ENCODE peak calls at places on chromosomes 1 and 21, in five cellular contexts. One of them, this sample, is unnamed. For H3K4me1, the result is how much of the 10 kb centered on the place peaks cover.

GRCh38 chr1:109901508-109902145 is 9.0 kb upstream of the CSF1 start:
- DNase-seq in psoas muscle: no peak
- DNase-seq in HCT116: no peak
- DNase-seq in Peyer's patch: no peak
- DNase-seq in foreskin keratinocyte: no peak
- DNase-seq in this sample: no peak

GRCh38 chr21:43467785-43468184 is 40.9 kb upstream of the SIK1 start:
- DNase-seq in psoas muscle: peak
- DNase-seq in HCT116: no peak
- DNase-seq in Peyer's patch: no peak
- DNase-seq in foreskin keratinocyte: no peak
- DNase-seq in this sample: peak

GRCh38 chr1:30604801-30605440 is 118.5 kb downstream of the MATN1 start:
- DNase-seq in psoas muscle: no peak
- DNase-seq in HCT116: no peak
- DNase-seq in Peyer's patch: no peak
- DNase-seq in foreskin keratinocyte: no peak
- DNase-seq in this sample: no peak

GRCh38 chr1:196400478-196401453 is 207.5 kb downstream of the KCNT2 start:
- DNase-seq in psoas muscle: peak
- DNase-seq in HCT116: no peak
- DNase-seq in Peyer's patch: no peak
- DNase-seq in foreskin keratinocyte: peak
- DNase-seq in this sample: no peak

GRCh38 chr1:101239095-101240040 is 2.5 kb downstream of the S1PR1 start:
- DNase-seq in psoas muscle: no peak
- DNase-seq in HCT116: no peak
- DNase-seq in Peyer's patch: peak
- DNase-seq in foreskin keratinocyte: no peak
- DNase-seq in this sample: peak

GRCh38 chr1:9613625-9614299 is 25.1 kb downstream of the TMEM201 start:
- DNase-seq in psoas muscle: no peak
- DNase-seq in HCT116: no peak
- DNase-seq in Peyer's patch: no peak
- DNase-seq in foreskin keratinocyte: no peak
- DNase-seq in this sample: no peak

GRCh38 chr21:25369524-25370300 is 237.6 kb downstream of the MRPL39 start:
- DNase-seq in psoas muscle: no peak
- DNase-seq in HCT116: no peak
- DNase-seq in Peyer's patch: no peak
- DNase-seq in foreskin keratinocyte: peak
- DNase-seq in this sample: no peak

GRCh38 chr1:222910699-222911098 is 95.9 kb downstream of the DISP1 start:
- DNase-seq in psoas muscle: no peak
- DNase-seq in HCT116: no peak
- DNase-seq in Peyer's patch: no peak
- DNase-seq in foreskin keratinocyte: no peak
- DNase-seq in this sample: no peak

GRCh38 chr1:209349372-209350324 is 233.9 kb upstream of the CAMK1G start:
- DNase-seq in psoas muscle: no peak
- DNase-seq in HCT116: no peak
- DNase-seq in Peyer's patch: no peak
- DNase-seq in foreskin keratinocyte: no peak
- DNase-seq in this sample: no peak

GRCh38 chr1:60757485-60757884 is 324.9 kb upstream of the NFIA start:
- DNase-seq in psoas muscle: no peak
- DNase-seq in HCT116: no peak
- DNase-seq in Peyer's patch: no peak
- DNase-seq in foreskin keratinocyte: no peak
- DNase-seq in this sample: no peak

GRCh38 chr1:212237651-212238050 is 47.6 kb upstream of the PPP2R5A start:
- DNase-seq in psoas muscle: no peak
- DNase-seq in HCT116: peak
- DNase-seq in Peyer's patch: no peak
- DNase-seq in foreskin keratinocyte: peak
- DNase-seq in this sample: no peak

GRCh38 chr1:15696956-15697521 is 12.9 kb downstream of the PLEKHM2 start:
- DNase-seq in psoas muscle: no peak
- DNase-seq in HCT116: no peak
- DNase-seq in Peyer's patch: peak
- DNase-seq in foreskin keratinocyte: no peak
- DNase-seq in this sample: no peak

GRCh38 chr1:220798338-220798737 is 11.6 kb downstream of the MTARC1 start:
- DNase-seq in psoas muscle: no peak
- DNase-seq in HCT116: no peak
- DNase-seq in Peyer's patch: no peak
- DNase-seq in foreskin keratinocyte: no peak
- DNase-seq in this sample: no peak

GRCh38 chr1:114740331-114740730 is 17.5 kb downstream of the CSDE1 start:
- DNase-seq in psoas muscle: no peak
- DNase-seq in HCT116: no peak
- DNase-seq in Peyer's patch: no peak
- DNase-seq in foreskin keratinocyte: no peak
- DNase-seq in this sample: no peak

GRCh38 chr1:110899458-110899843 is 26.5 kb downstream of the CD53 start:
- DNase-seq in psoas muscle: no peak
- DNase-seq in HCT116: no peak
- DNase-seq in Peyer's patch: no peak
- DNase-seq in foreskin keratinocyte: no peak
- DNase-seq in this sample: no peak

GRCh38 chr1:53934170-53934765 is 11.2 kb downstream of the IFT25 start:
- DNase-seq in psoas muscle: no peak
- DNase-seq in HCT116: no peak
- DNase-seq in Peyer's patch: no peak
- DNase-seq in foreskin keratinocyte: no peak
- DNase-seq in this sample: no peak

GRCh38 chr1:226108935-226109828 is 46.7 kb downstream of the H3-3A start:
- DNase-seq in psoas muscle: no peak
- DNase-seq in HCT116: no peak
- DNase-seq in Peyer's patch: no peak
- DNase-seq in foreskin keratinocyte: no peak
- DNase-seq in this sample: no peak

GRCh38 chr21:17613242-17613676 is 558 bp upstream of the BTG3 start:
- DNase-seq in psoas muscle: peak
- DNase-seq in HCT116: no peak
- DNase-seq in Peyer's patch: peak
- DNase-seq in foreskin keratinocyte: no peak
- DNase-seq in this sample: no peak

GRCh38 chr1:166383137-166383536 is 216.3 kb upstream of the FAM78B start:
- DNase-seq in psoas muscle: no peak
- DNase-seq in HCT116: no peak
- DNase-seq in Peyer's patch: no peak
- DNase-seq in foreskin keratinocyte: no peak
- DNase-seq in this sample: no peak

GRCh38 chr1:9849691-9850441 is 26.1 kb upstream of the CLSTN1 start:
- DNase-seq in psoas muscle: no peak
- DNase-seq in HCT116: no peak
- DNase-seq in Peyer's patch: peak
- DNase-seq in foreskin keratinocyte: no peak
- DNase-seq in this sample: peak

GRCh38 chr1:231857609-231858008 is 231.0 kb downstream of the DISC1 start:
- DNase-seq in psoas muscle: no peak
- DNase-seq in HCT116: no peak
- DNase-seq in Peyer's patch: no peak
- DNase-seq in foreskin keratinocyte: no peak
- DNase-seq in this sample: no peak

GRCh38 chr1:76247261-76247852 is 172.8 kb downstream of the ST6GALNAC3 start:
- DNase-seq in psoas muscle: no peak
- DNase-seq in HCT116: no peak
- DNase-seq in Peyer's patch: no peak
- DNase-seq in foreskin keratinocyte: no peak
- DNase-seq in this sample: no peak

GRCh38 chr1:155294520-155295182 is 6.6 kb downstream of the PKLR start:
- DNase-seq in psoas muscle: no peak
- DNase-seq in HCT116: no peak
- DNase-seq in Peyer's patch: no peak
- DNase-seq in foreskin keratinocyte: no peak
- DNase-seq in this sample: no peak

GRCh38 chr1:90718411-90719320 is 1.6 kb upstream of the BARHL2 start:
- DNase-seq in psoas muscle: no peak
- DNase-seq in HCT116: no peak
- DNase-seq in Peyer's patch: no peak
- DNase-seq in foreskin keratinocyte: no peak
- DNase-seq in this sample: no peak

GRCh38 chr1:61742620-61743431 is 546 bp downstream of the PATJ start:
- DNase-seq in psoas muscle: peak
- DNase-seq in HCT116: no peak
- DNase-seq in Peyer's patch: no peak
- DNase-seq in foreskin keratinocyte: no peak
- DNase-seq in this sample: no peak

GRCh38 chr1:75723989-75724471 is 479 bp upstream of the ACADM start:
- DNase-seq in psoas muscle: peak
- DNase-seq in HCT116: peak
- DNase-seq in Peyer's patch: peak
- DNase-seq in foreskin keratinocyte: peak
- DNase-seq in this sample: no peak

GRCh38 chr21:31914472-31914871 is 41.7 kb downstream of the HUNK start:
- DNase-seq in psoas muscle: no peak
- DNase-seq in HCT116: no peak
- DNase-seq in Peyer's patch: no peak
- DNase-seq in foreskin keratinocyte: no peak
- DNase-seq in this sample: no peak

GRCh38 chr1:74835046-74835445 is 102.1 kb downstream of the TYW3 start:
- DNase-seq in psoas muscle: no peak
- DNase-seq in HCT116: no peak
- DNase-seq in Peyer's patch: no peak
- DNase-seq in foreskin keratinocyte: no peak
- DNase-seq in this sample: no peak

GRCh38 chr1:13813398-13814012 is 113.5 kb downstream of the PRDM2 start:
- DNase-seq in psoas muscle: peak
- DNase-seq in HCT116: no peak
- DNase-seq in Peyer's patch: peak
- DNase-seq in foreskin keratinocyte: no peak
- DNase-seq in this sample: peak

GRCh38 chr1:112507896-112508241 is 896 bp upstream of the WNT2B start:
- DNase-seq in psoas muscle: no peak
- DNase-seq in HCT116: no peak
- DNase-seq in Peyer's patch: no peak
- DNase-seq in foreskin keratinocyte: no peak
- DNase-seq in this sample: no peak

GRCh38 chr1:180215856-180216625 is 14.0 kb upstream of the LHX4 start:
- DNase-seq in psoas muscle: no peak
- DNase-seq in HCT116: no peak
- DNase-seq in Peyer's patch: no peak
- DNase-seq in foreskin keratinocyte: no peak
- DNase-seq in this sample: no peak

GRCh38 chr1:14803002-14803789 is 204.7 kb downstream of the KAZN start:
- DNase-seq in psoas muscle: no peak
- DNase-seq in HCT116: no peak
- DNase-seq in Peyer's patch: no peak
- DNase-seq in foreskin keratinocyte: no peak
- DNase-seq in this sample: no peak

GRCh38 chr1:59431566-59432294 is 134.8 kb downstream of the FGGY start:
- DNase-seq in psoas muscle: no peak
- DNase-seq in HCT116: no peak
- DNase-seq in Peyer's patch: no peak
- DNase-seq in foreskin keratinocyte: peak
- DNase-seq in this sample: no peak

GRCh38 chr1:59436637-59437036 is 139.7 kb downstream of the FGGY start:
- DNase-seq in psoas muscle: no peak
- DNase-seq in HCT116: no peak
- DNase-seq in Peyer's patch: no peak
- DNase-seq in foreskin keratinocyte: no peak
- DNase-seq in this sample: no peak

GRCh38 chr1:59432531-59433439 is 135.9 kb downstream of the FGGY start:
- DNase-seq in psoas muscle: no peak
- DNase-seq in HCT116: no peak
- DNase-seq in Peyer's patch: no peak
- DNase-seq in foreskin keratinocyte: no peak
- DNase-seq in this sample: no peak

GRCh38 chr1:59433440-59433813 is 136.5 kb downstream of the FGGY start:
- DNase-seq in psoas muscle: peak
- DNase-seq in HCT116: no peak
- DNase-seq in Peyer's patch: no peak
- DNase-seq in foreskin keratinocyte: no peak
- DNase-seq in this sample: no peak

GRCh38 chr1:59434336-59434735 is 137.4 kb downstream of the FGGY start:
- DNase-seq in psoas muscle: no peak
- DNase-seq in HCT116: no peak
- DNase-seq in Peyer's patch: no peak
- DNase-seq in foreskin keratinocyte: no peak
- DNase-seq in this sample: no peak
- H3K27ac ChIP-seq in psoas muscle: peak
- H3K27ac ChIP-seq in HCT116: no peak
- H3K27ac ChIP-seq in Peyer's patch: no peak
- H3K27ac ChIP-seq in foreskin keratinocyte: no peak
- H3K27ac ChIP-seq in this sample: no peak

DNA sequence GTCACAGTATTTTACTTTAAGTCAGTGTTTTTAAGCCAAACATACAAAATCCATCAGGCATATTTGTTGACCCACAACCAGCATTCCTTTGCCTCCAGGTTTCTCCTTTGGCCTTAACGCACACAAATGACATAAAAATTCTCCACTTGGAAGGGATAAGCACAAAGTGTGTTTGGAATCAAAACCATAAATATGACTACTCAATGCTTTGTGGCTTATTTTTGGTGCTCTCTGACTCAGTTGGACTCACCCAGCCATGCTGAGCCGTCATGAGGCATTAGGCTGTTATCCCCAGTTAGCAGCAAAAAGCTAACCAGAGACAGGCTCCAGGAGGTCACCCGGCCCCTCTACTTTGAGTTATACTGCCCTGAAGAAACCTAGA is 948 bp downstream of the PRUNE1 start:
- DNase-seq in psoas muscle: no peak
- DNase-seq in HCT116: no peak
- DNase-seq in Peyer's patch: no peak
- DNase-seq in foreskin keratinocyte: no peak
- DNase-seq in this sample: no peak
- H3K4me1 ChIP-seq in psoas muscle: under half
- H3K4me1 ChIP-seq in HCT116: under half
- H3K4me1 ChIP-seq in Peyer's patch: under half
- H3K4me1 ChIP-seq in foreskin keratinocyte: under half
- H3K4me1 ChIP-seq in this sample: half or more

GRCh38 chr1:24694380-24694843 is 50.8 kb upstream of the CLIC4 start:
- DNase-seq in psoas muscle: no peak
- DNase-seq in HCT116: no peak
- DNase-seq in Peyer's patch: no peak
- DNase-seq in foreskin keratinocyte: no peak
- DNase-seq in this sample: no peak
- H3K27ac ChIP-seq in psoas muscle: no peak
- H3K27ac ChIP-seq in HCT116: no peak
- H3K27ac ChIP-seq in Peyer's patch: no peak
- H3K27ac ChIP-seq in foreskin keratinocyte: no peak
- H3K27ac ChIP-seq in this sample: no peak

GRCh38 chr1:62953643-62954042 is 169.7 kb downstream of the ATG4C start:
- DNase-seq in psoas muscle: no peak
- DNase-seq in HCT116: no peak
- DNase-seq in Peyer's patch: no peak
- DNase-seq in foreskin keratinocyte: no peak
- DNase-seq in this sample: no peak
- H3K4me1 ChIP-seq in psoas muscle: under half
- H3K4me1 ChIP-seq in HCT116: under half
- H3K4me1 ChIP-seq in Peyer's patch: under half
- H3K4me1 ChIP-seq in foreskin keratinocyte: under half
- H3K4me1 ChIP-seq in this sample: under half

GRCh38 chr1:214498030-214498429 is 53.4 kb downstream of the PTPN14 start:
- DNase-seq in psoas muscle: no peak
- DNase-seq in HCT116: no peak
- DNase-seq in Peyer's patch: no peak
- DNase-seq in foreskin keratinocyte: no peak
- DNase-seq in this sample: no peak
- H3K27ac ChIP-seq in psoas muscle: peak
- H3K27ac ChIP-seq in HCT116: no peak
- H3K27ac ChIP-seq in Peyer's patch: no peak
- H3K27ac ChIP-seq in foreskin keratinocyte: no peak
- H3K27ac ChIP-seq in this sample: no peak